ENCODE peak calls at places on chromosomes 4 and X, in five cellular contexts. F, V, Y, X and B are unnamed samples.

GRCh38 chr4:188986271-188986689 is 847.0 kb downstream of the TRIML1 start:
- DNase-seq in Y (no peak), X (no peak), F (peak), V (peak), B (peak)

GRCh38 chr4:7783560-7783959 is 156.1 kb downstream of the AFAP1 start:
- DNase-seq in Y (no peak), V (no peak), X (no peak), F (no peak), B (no peak)

GRCh38 chr4:132003593-132003992 is 1145.5 kb upstream of the PCDH10 start:
- DNase-seq in F (no peak), V (no peak), X (no peak), Y (no peak), B (no peak)

GRCh38 chr4:879730-880079 is 52.4 kb downstream of the GAK start:
- DNase-seq in X (no peak), F (no peak), Y (no peak), V (no peak), B (no peak)

GRCh38 chrX:149151805-149152757 is 353.0 kb downstream of the IDS start:
- DNase-seq in X (no peak), Y (no peak), V (no peak), F (peak), B (no peak)

GRCh38 chr4:10260777-10261176 is 144.2 kb upstream of the WDR1 start:
- DNase-seq in V (no peak), Y (no peak), F (no peak), X (no peak), B (no peak)

GRCh38 chr4:168483786-168484185 is 3.5 kb upstream of the DDX60L start:
- DNase-seq in Y (no peak), F (peak), V (no peak), X (no peak), B (no peak)

GRCh38 chr4:25308266-25308665 is 4.3 kb upstream of the ZCCHC4 start:
- DNase-seq in F (no peak), X (no peak), Y (no peak), V (no peak), B (no peak)

GRCh38 chrX:7155163-7155562 is 7.2 kb upstream of the PUDP start:
- DNase-seq in F (no peak), X (no peak), V (no peak), Y (no peak), B (no peak)

GRCh38 chr4:137226221-137226620 is 306.1 kb downstream of the PCDH18 start:
- DNase-seq in X (no peak), Y (no peak), V (no peak), F (no peak), B (no peak)

GRCh38 chrX:109312757-109313156 is 169.1 kb downstream of the GUCY2F start:
- DNase-seq in V (no peak), Y (no peak), F (no peak), X (no peak), B (no peak)

GRCh38 chr4:16196482-16197393 is 29.5 kb downstream of the TAPT1 start:
- DNase-seq in F (peak), V (no peak), Y (peak), X (no peak), B (peak)

GRCh38 chr4:78650106-78651021 is 98.8 kb downstream of the ANXA3 start:
- DNase-seq in Y (peak), V (no peak), F (peak), X (no peak), B (no peak)

GRCh38 chr4:155735506-155735905 is 23.3 kb upstream of the GUCY1B1 start:
- DNase-seq in V (no peak), Y (no peak), F (no peak), X (no peak), B (no peak)

GRCh38 chr4:154416183-154416543 is 75.4 kb downstream of the DCHS2 start:
- DNase-seq in F (peak), V (no peak), Y (peak), X (no peak), B (no peak)
- TF ChIP-seq CTCF in F (no peak), V (no peak), Y (no peak), X (no peak), B (no peak)

DNA sequence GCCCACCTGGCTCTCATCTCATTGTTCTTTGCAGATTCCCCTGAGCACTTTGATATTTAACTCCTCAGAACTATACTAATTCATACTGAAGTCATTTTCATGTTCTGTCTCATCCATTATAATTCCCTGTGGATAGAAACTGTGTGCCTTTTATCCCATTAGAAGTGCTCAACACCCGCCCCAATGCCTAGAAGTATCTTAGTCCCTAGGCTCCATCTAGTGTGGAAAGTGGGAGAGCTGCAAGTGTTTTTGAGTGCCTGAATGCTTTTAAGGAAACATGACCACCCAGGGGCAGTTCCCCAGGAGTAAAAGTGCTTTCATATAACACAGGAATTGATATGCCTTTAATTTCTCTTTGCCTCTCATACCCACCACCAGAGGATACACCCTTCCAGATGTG is 117.0 kb downstream of the CHRDL1 start:
- DNase-seq in V (no peak), X (no peak), F (no peak), Y (peak), B (no peak)
- TF ChIP-seq CTCF in V (no peak), X (no peak), F (no peak), Y (no peak), B (no peak)

GRCh38 chr4:140330311-140330900 is 43.0 kb upstream of the SCOC start:
- DNase-seq in Y (peak), F (peak), V (peak), X (no peak), B (no peak)
- TF ChIP-seq CTCF in Y (peak), F (peak), V (peak), X (peak), B (peak)

DNA sequence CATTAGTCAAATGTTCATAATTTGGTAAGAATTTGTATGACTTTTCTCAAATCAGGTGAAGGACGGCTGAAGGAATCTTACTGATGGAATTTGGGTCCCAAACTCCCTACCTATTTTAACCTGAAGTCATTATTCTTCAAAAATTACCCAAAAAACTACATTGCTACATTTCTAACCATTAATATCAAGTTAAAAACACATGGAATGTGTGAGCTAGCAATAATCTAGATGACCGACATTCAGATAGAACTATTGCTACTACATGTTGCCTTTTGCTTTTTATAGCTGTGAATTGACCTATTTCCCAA is 25.3 kb upstream of the WWC2 start:
- DNase-seq in X (no peak), V (no peak), F (no peak), Y (no peak), B (no peak)
- TF ChIP-seq CTCF in X (no peak), V (no peak), F (no peak), Y (no peak), B (no peak)

GRCh38 chrX:137568741-137569469 is 3.0 kb downstream of the ZIC3 start:
- DNase-seq in F (no peak), Y (no peak), X (no peak), V (no peak), B (no peak)
- TF ChIP-seq CTCF in F (no peak), Y (no peak), X (no peak), V (no peak), B (no peak)

GRCh38 chr4:113908829-113909228 is 70.6 kb downstream of the ARSJ start:
- DNase-seq in X (no peak), Y (no peak), V (no peak), F (no peak), B (no peak)
- TF ChIP-seq CTCF in X (no peak), Y (no peak), V (peak), F (no peak), B (no peak)